ENCODE peak calls at places on chromosomes 16 and 17, in nine cellular contexts. B is fibroblast of the aortic adventitia, N is left ventricle myocardium inferior, O is GM12865, C is A549, L is choroid plexus epithelial cell, I is brain microvascular endothelial cell, M is lower leg skin, T is kidney. R is an unnamed sample.

GRCh38 chr16:8957061-8957392 is 6.7 kb downstream of the USP7 start:
- DNase-seq in B (no peak), N (no peak), O (no peak), C (no peak), L (no peak), I (no peak), M (no peak), T (no peak), R (no peak)

GRCh38 chr17:73165616-73166404 is 1.0 kb downstream of the SSTR2 start:
- DNase-seq in B (peak), N (no peak), O (no peak), C (no peak), L (no peak), I (no peak), M (no peak), T (peak), R (no peak)

GRCh38 chr17:3447625-3448024 is 14.0 kb upstream of the OR1E2 start:
- DNase-seq in B (no peak), N (no peak), O (peak), C (peak), L (peak), I (no peak), M (no peak), T (no peak), R (peak)

GRCh38 chr16:1638757-1639156 is 26.6 kb downstream of the CRAMP1 start:
- DNase-seq in B (no peak), N (no peak), O (no peak), C (no peak), L (no peak), I (no peak), M (no peak), T (no peak), R (no peak)

GRCh38 chr16:30956601-30957455 is 726 bp upstream of the SETD1A start:
- DNase-seq in B (peak), N (peak), O (peak), C (peak), L (peak), I (peak), M (peak), T (peak), R (peak)

GRCh38 chr17:68784431-68784830 is 170.8 kb downstream of the ABCA8 start:
- DNase-seq in B (no peak), N (no peak), O (no peak), C (no peak), L (peak), I (no peak), M (no peak), T (no peak), R (no peak)

GRCh38 chr17:79411419-79411818 is 199.4 kb downstream of the RBFOX3 start:
- DNase-seq in B (no peak), N (no peak), O (no peak), C (no peak), L (no peak), I (no peak), M (no peak), T (no peak), R (no peak)

GRCh38 chr17:63918305-63918704 is 334 bp downstream of the GH1 start:
- DNase-seq in B (no peak), N (no peak), O (no peak), C (peak), L (no peak), I (no peak), M (no peak), T (peak), R (no peak)

GRCh38 chr17:12985431-12986285 is 32.2 kb downstream of the ELAC2 start:
- DNase-seq in B (peak), N (peak), O (no peak), C (no peak), L (peak), I (peak), M (no peak), T (no peak), R (peak)

GRCh38 chr16:2980227-2981176 is at the start of gene PKMYT1:
- DNase-seq in B (peak), N (peak), O (peak), C (peak), L (peak), I (peak), M (peak), T (peak), R (peak)

GRCh38 chr17:6429266-6429665 is 5.7 kb downstream of the AIPL1 start:
- DNase-seq in B (no peak), N (no peak), O (no peak), C (no peak), L (no peak), I (no peak), M (no peak), T (no peak), R (no peak)
- H3K4me3 ChIP-seq in B (no peak), N (no peak), O (no peak), C (no peak), L (no peak), I (no peak), M (no peak), T (no peak), R (no peak)

GRCh38 chr16:50781043-50781442 is 39.2 kb downstream of the CYLD start:
- DNase-seq in B (no peak), N (no peak), O (no peak), C (peak), L (peak), I (no peak), M (no peak), T (no peak), R (peak)
- TF ChIP-seq CTCF in B (no peak), N (no peak), O (no peak), C (no peak), L (peak), I (peak), M (no peak), T (no peak), R (peak)

GRCh38 chr17:19652595-19652994 is 4.0 kb downstream of the ALDH3A2 start:
- DNase-seq in B (peak), N (no peak), O (no peak), C (no peak), L (peak), I (no peak), M (no peak), T (no peak), R (peak)
- H3K4me3 ChIP-seq in B (no peak), N (no peak), O (no peak), C (no peak), L (no peak), I (no peak), M (no peak), T (peak), R (no peak)

GRCh38 chr16:50462793-50463507 is 85.2 kb upstream of the NKD1 start:
- DNase-seq in B (no peak), N (no peak), O (no peak), C (no peak), L (no peak), I (no peak), M (no peak), T (no peak), R (no peak)
- TF ChIP-seq CTCF in B (no peak), N (no peak), O (no peak), C (no peak), L (no peak), I (no peak), M (no peak), T (no peak), R (no peak)

GRCh38 chr16:85560932-85561247 is 52.2 kb upstream of the GSE1 start:
- DNase-seq in B (no peak), N (no peak), O (no peak), C (no peak), L (no peak), I (no peak), M (no peak), T (no peak), R (no peak)

GRCh38 chr16:85555549-85556455 is 57.3 kb upstream of the GSE1 start:
- DNase-seq in B (peak), N (peak), O (peak), C (peak), L (peak), I (peak), M (no peak), T (no peak), R (peak)

GRCh38 chr16:85557083-85557975 is 55.8 kb upstream of the GSE1 start:
- DNase-seq in B (peak), N (no peak), O (peak), C (peak), L (peak), I (no peak), M (no peak), T (peak), R (no peak)

GRCh38 chr16:85556456-85557082 is 56.6 kb upstream of the GSE1 start:
- DNase-seq in B (no peak), N (no peak), O (peak), C (peak), L (no peak), I (no peak), M (no peak), T (peak), R (no peak)

DNA sequence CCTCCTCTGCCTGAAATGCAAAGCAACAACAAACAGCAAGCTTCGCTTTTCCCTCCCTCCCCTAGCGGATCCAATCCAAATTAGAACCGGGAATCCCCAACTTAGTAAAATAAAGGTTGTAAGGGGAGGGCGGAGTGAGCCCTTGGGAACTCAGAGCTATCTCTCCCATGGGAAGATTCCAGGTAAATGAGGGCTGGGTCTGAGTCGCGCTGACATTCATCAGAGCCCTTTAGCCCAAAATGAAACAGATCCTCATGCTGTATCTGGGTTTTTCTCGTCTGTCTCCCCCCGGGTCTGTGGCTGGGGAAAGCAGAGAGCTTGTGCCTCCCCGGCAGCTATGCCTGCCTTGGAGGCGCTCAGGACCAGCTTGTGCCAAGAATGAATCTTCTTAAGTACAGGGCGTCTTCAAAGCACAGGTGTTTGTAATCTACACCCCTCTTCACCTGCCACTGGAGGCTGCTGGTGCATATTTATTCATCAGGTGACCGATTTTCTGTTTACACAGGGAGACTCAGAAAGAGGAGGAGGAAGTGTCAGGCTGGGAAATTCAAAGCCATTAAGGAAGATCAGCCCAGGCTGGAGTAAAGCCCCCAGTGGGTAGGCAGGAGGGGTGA is 55.0 kb upstream of the GSE1 start:
- DNase-seq in B (no peak), N (no peak), O (peak), C (no peak), L (no peak), I (no peak), M (no peak), T (no peak), R (no peak)
- H3K4me3 ChIP-seq in B (peak), N (peak), O (peak), C (peak), L (peak), I (no peak), M (peak), T (peak), R (peak)

GRCh38 chr17:58527306-58527705 is 12.9 kb upstream of the MTMR4 start:
- DNase-seq in B (no peak), N (no peak), O (peak), C (no peak), L (no peak), I (no peak), M (no peak), T (no peak), R (no peak)
- TF ChIP-seq CTCF in B (no peak), N (peak), O (peak), C (no peak), L (peak), I (peak), M (no peak), T (peak), R (peak)

GRCh38 chr17:38750312-38751121 is 2.0 kb upstream of the PSMB3 start:
- DNase-seq in B (peak), N (no peak), O (peak), C (peak), L (no peak), I (no peak), M (no peak), T (no peak), R (no peak)
- H3K4me3 ChIP-seq in B (peak), N (peak), O (peak), C (peak), L (peak), I (peak), M (no peak), T (peak), R (peak)

GRCh38 chr16:10608687-10609409 is 28.4 kb upstream of the EMP2 start:
- DNase-seq in B (peak), N (peak), O (no peak), C (no peak), L (no peak), I (no peak), M (no peak), T (no peak), R (peak)
- TF ChIP-seq CTCF in B (no peak), N (peak), O (no peak), C (no peak), L (no peak), I (no peak), M (no peak), T (no peak), R (no peak)